ENCODE peak calls at places on chromosomes 2 and 18, in seven cellular contexts. One of them, this sample, is unnamed.

GRCh38 chr2:172931256-172931894 is 144.3 kb upstream of the MAP3K20 start:
- DNase-seq in GM23248: peak; percentile 6
- DNase-seq in astrocyte: peak; percentile 88
- DNase-seq in fibroblast of lung: peak; percentile 64
- DNase-seq in neural progenitor cell: peak; percentile 54
- DNase-seq in neuronal stem cell: peak; percentile 44
- DNase-seq in PC-3: peak; percentile 80
- DNase-seq in this sample: no peak

GRCh38 chr2:73259276-73259675 is 25.0 kb downstream of the FBXO41 start:
- DNase-seq in astrocyte: no peak
- DNase-seq in neural progenitor cell: no peak
- DNase-seq in GM23248: no peak
- DNase-seq in neuronal stem cell: no peak
- DNase-seq in fibroblast of lung: no peak
- DNase-seq in PC-3: no peak
- DNase-seq in this sample: no peak

GRCh38 chr2:200159366-200159720 is 147.2 kb upstream of the SPATS2L start:
- DNase-seq in neuronal stem cell: no peak
- DNase-seq in PC-3: peak; percentile 11
- DNase-seq in astrocyte: peak; percentile 19
- DNase-seq in fibroblast of lung: no peak
- DNase-seq in GM23248: no peak
- DNase-seq in neural progenitor cell: no peak
- DNase-seq in this sample: no peak

GRCh38 chr2:217934321-217935131 is 68.3 kb downstream of the TNS1 start:
- DNase-seq in neural progenitor cell: no peak
- DNase-seq in GM23248: peak; percentile 98
- DNase-seq in astrocyte: peak; percentile 98
- DNase-seq in fibroblast of lung: peak; percentile 75
- DNase-seq in PC-3: peak; percentile 22
- DNase-seq in neuronal stem cell: no peak
- DNase-seq in this sample: peak; percentile 57

GRCh38 chr18:3283908-3284307 is 22.0 kb downstream of the MYL12B start:
- DNase-seq in neural progenitor cell: peak; percentile 33
- DNase-seq in neuronal stem cell: no peak
- DNase-seq in GM23248: no peak
- DNase-seq in fibroblast of lung: no peak
- DNase-seq in astrocyte: no peak
- DNase-seq in PC-3: no peak
- DNase-seq in this sample: no peak

GRCh38 chr2:110827518-110827917 is 95.1 kb downstream of the ACOXL start:
- DNase-seq in PC-3: no peak
- DNase-seq in neural progenitor cell: no peak
- DNase-seq in astrocyte: no peak
- DNase-seq in neuronal stem cell: no peak
- DNase-seq in fibroblast of lung: no peak
- DNase-seq in GM23248: no peak
- DNase-seq in this sample: peak; percentile 7

GRCh38 chr2:186709529-186710455 is 15.9 kb downstream of the FAM171B start:
- DNase-seq in neural progenitor cell: no peak
- DNase-seq in astrocyte: no peak
- DNase-seq in neuronal stem cell: no peak
- DNase-seq in fibroblast of lung: no peak
- DNase-seq in GM23248: no peak
- DNase-seq in PC-3: no peak
- DNase-seq in this sample: peak; percentile 32

GRCh38 chr2:55604027-55604565 is 13.3 kb downstream of the PPP4R3B start:
- DNase-seq in neuronal stem cell: no peak
- DNase-seq in neural progenitor cell: no peak
- DNase-seq in fibroblast of lung: peak; percentile 55
- DNase-seq in astrocyte: peak; percentile 31
- DNase-seq in PC-3: no peak
- DNase-seq in GM23248: peak; percentile 42
- DNase-seq in this sample: no peak

GRCh38 chr2:226600184-226600583 is 199.4 kb downstream of the IRS1 start:
- DNase-seq in neuronal stem cell: no peak
- DNase-seq in GM23248: peak; percentile 15
- DNase-seq in PC-3: no peak
- DNase-seq in astrocyte: peak; percentile 57
- DNase-seq in neural progenitor cell: no peak
- DNase-seq in fibroblast of lung: no peak
- DNase-seq in this sample: no peak

GRCh38 chr2:28325567-28326468 is 66.8 kb upstream of the FOSL2 start:
- DNase-seq in PC-3: no peak
- DNase-seq in neuronal stem cell: no peak
- DNase-seq in neural progenitor cell: no peak
- DNase-seq in astrocyte: peak; percentile 50
- DNase-seq in fibroblast of lung: no peak
- DNase-seq in GM23248: no peak
- DNase-seq in this sample: no peak

GRCh38 chr2:221429741-221430491 is 142.2 kb downstream of the EPHA4 start:
- DNase-seq in PC-3: no peak
- DNase-seq in GM23248: peak; percentile 41
- DNase-seq in fibroblast of lung: no peak
- DNase-seq in astrocyte: peak; percentile 81
- DNase-seq in neural progenitor cell: no peak
- DNase-seq in neuronal stem cell: no peak
- DNase-seq in this sample: no peak

DNA sequence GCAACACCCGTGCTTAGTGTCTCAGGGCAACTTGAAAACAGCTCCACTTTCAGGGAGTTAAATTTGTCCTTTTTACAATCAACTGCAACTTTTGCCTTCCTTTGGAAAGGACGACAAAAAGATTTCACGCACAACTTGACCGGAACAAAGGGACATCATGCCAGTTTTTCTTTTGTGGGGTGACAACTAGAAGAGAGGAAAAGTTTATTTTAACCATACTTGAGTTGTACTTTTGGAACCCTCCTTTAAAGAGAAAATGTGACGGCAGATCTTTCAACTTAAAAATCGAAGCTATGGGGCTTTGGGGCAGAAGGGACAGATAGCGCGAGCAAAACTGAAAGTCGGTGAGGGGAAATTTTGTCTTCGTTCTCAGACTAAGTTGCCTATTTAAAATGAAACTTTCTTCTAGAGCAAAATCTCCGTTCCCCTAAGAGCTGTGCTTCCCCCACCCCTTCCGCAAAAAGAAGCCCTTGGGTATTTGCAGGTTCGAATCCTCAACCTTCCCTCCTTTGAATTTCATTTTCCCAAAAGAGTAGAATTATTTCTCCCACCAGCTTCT is 5.5 kb upstream of the ONECUT2 start:
- DNase-seq in astrocyte: no peak
- DNase-seq in GM23248: no peak
- DNase-seq in neuronal stem cell: peak; percentile 84
- DNase-seq in neural progenitor cell: peak; percentile 83
- DNase-seq in fibroblast of lung: peak; percentile 14
- DNase-seq in PC-3: no peak
- DNase-seq in this sample: peak; percentile 12
- H3K9me3 ChIP-seq in astrocyte: peaks cover 5% of the 10 kb centered on the region
- H3K9me3 ChIP-seq in GM23248: no peaks in the 10 kb centered on the region
- H3K9me3 ChIP-seq in neuronal stem cell: peaks cover 4% of the 10 kb centered on the region
- H3K9me3 ChIP-seq in neural progenitor cell: no peaks in the 10 kb centered on the region
- H3K9me3 ChIP-seq in fibroblast of lung: no peaks in the 10 kb centered on the region
- H3K9me3 ChIP-seq in PC-3: no peaks in the 10 kb centered on the region
- H3K9me3 ChIP-seq in this sample: no peaks in the 10 kb centered on the region

DNA sequence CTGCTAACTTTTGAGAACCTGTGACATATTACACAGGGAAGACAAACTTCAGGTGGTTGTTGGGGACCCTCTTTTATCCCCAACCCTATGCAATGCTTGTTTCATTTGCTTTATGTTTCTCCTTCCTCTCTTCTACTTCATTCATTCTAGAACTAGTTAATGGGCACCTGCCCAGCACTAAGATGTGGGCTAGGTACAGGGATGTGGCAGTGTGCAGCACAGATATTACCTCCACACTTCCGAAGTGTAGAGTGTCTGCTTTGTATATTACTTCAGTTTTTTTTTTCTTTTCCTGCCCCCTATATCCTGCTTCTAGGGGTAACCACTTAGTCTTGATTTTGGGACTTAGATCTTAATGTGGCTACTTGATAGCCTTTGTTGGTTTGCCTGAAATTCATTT is 35.1 kb downstream of the CD28 start:
- DNase-seq in GM23248: no peak
- DNase-seq in astrocyte: no peak
- DNase-seq in PC-3: no peak
- DNase-seq in neural progenitor cell: no peak
- DNase-seq in fibroblast of lung: no peak
- DNase-seq in neuronal stem cell: no peak
- DNase-seq in this sample: no peak
- H3K4me3 ChIP-seq in GM23248: no peak overlapping the region
- H3K4me3 ChIP-seq in astrocyte: no peak overlapping the region
- H3K4me3 ChIP-seq in PC-3: no peak overlapping the region
- H3K4me3 ChIP-seq in neural progenitor cell: no peak overlapping the region
- H3K4me3 ChIP-seq in fibroblast of lung: no peak overlapping the region
- H3K4me3 ChIP-seq in neuronal stem cell: no peak overlapping the region
- H3K4me3 ChIP-seq in this sample: no peak overlapping the region

GRCh38 chr2:60603533-60604190 is 50.2 kb upstream of the BCL11A start:
- DNase-seq in neuronal stem cell: no peak
- DNase-seq in GM23248: no peak
- DNase-seq in neural progenitor cell: no peak
- DNase-seq in PC-3: no peak
- DNase-seq in fibroblast of lung: no peak
- DNase-seq in astrocyte: no peak
- DNase-seq in this sample: no peak
- H2AFZ ChIP-seq in neuronal stem cell: no peak overlapping the region
- H2AFZ ChIP-seq in GM23248: no peak overlapping the region
- H2AFZ ChIP-seq in neural progenitor cell: no peak overlapping the region
- H2AFZ ChIP-seq in PC-3: no peak overlapping the region
- H2AFZ ChIP-seq in fibroblast of lung: no peak overlapping the region
- H2AFZ ChIP-seq in astrocyte: no peak overlapping the region
- H2AFZ ChIP-seq in this sample: no peak overlapping the region

GRCh38 chr2:95275601-95276243 is 1.5 kb downstream of the PROM2 start:
- DNase-seq in neural progenitor cell: no peak
- DNase-seq in astrocyte: peak; percentile 29
- DNase-seq in PC-3: peak; percentile 72
- DNase-seq in GM23248: peak; percentile 44
- DNase-seq in fibroblast of lung: no peak
- DNase-seq in neuronal stem cell: no peak
- DNase-seq in this sample: no peak
- H3K9me3 ChIP-seq in neural progenitor cell: no peaks in the 10 kb centered on the region
- H3K9me3 ChIP-seq in astrocyte: no peaks in the 10 kb centered on the region
- H3K9me3 ChIP-seq in PC-3: no peaks in the 10 kb centered on the region
- H3K9me3 ChIP-seq in GM23248: no peaks in the 10 kb centered on the region
- H3K9me3 ChIP-seq in fibroblast of lung: no peaks in the 10 kb centered on the region
- H3K9me3 ChIP-seq in neuronal stem cell: no peaks in the 10 kb centered on the region
- H3K9me3 ChIP-seq in this sample: no peaks in the 10 kb centered on the region